ENCODE peak calls at places on chromosomes 3 and 15, in ten cellular contexts. B, W, Q, K, A, Y, I, G, E and L are unnamed samples.
A peak's percentile ranks its signal among the peaks of the same experiment; 100 is the strongest.

GRCh38 chr3:71989165-71989564 is 204.2 kb upstream of the PROK2 start:
- DNase-seq in B (no peak), W (no peak), Q (no peak), K (no peak), A (no peak), Y (no peak), I (no peak), G (peak; percentile 93), E (no peak), L (no peak)

GRCh38 chr15:23049984-23050628 is 10.7 kb upstream of the TUBGCP5 start:
- DNase-seq in B (no peak), W (no peak), Q (no peak), K (no peak), A (no peak), Y (no peak), I (no peak), G (no peak), E (no peak), L (no peak)

GRCh38 chr15:93035092-93035915 is 53.7 kb downstream of the RGMA start:
- DNase-seq in B (peak; percentile 3), W (peak; percentile 17), Q (no peak), K (no peak), A (no peak), Y (no peak), I (no peak), G (no peak), E (peak; percentile 30), L (no peak)

GRCh38 chr3:46717447-46718231 is at the start of gene PRSS50:
- DNase-seq in B (no peak), W (peak; percentile 32), Q (no peak), K (no peak), A (peak; percentile 4), Y (peak; percentile 51), I (no peak), G (peak; percentile 22), E (no peak), L (peak; percentile 54)

GRCh38 chr3:167876603-167877325 is 141.2 kb downstream of the SERPINI1 start:
- DNase-seq in B (no peak), W (no peak), Q (no peak), K (peak; percentile 30), A (peak; percentile 26), Y (no peak), I (no peak), G (peak; percentile 80), E (no peak), L (no peak)

GRCh38 chr3:30286007-30286669 is 320.3 kb upstream of the TGFBR2 start:
- DNase-seq in B (peak; percentile 58), W (peak; percentile 79), Q (no peak), K (peak; percentile 61), A (peak; percentile 86), Y (peak; percentile 74), I (peak; percentile 88), G (peak; percentile 93), E (peak; percentile 63), L (no peak)

GRCh38 chr3:33417051-33417673 is 23.0 kb downstream of the UBP1 start:
- DNase-seq in B (no peak), W (no peak), Q (no peak), K (no peak), A (no peak), Y (no peak), I (no peak), G (peak; percentile 41), E (no peak), L (peak; percentile 36)

GRCh38 chr3:118949113-118949760 is 85.4 kb downstream of the IGSF11 start:
- DNase-seq in B (no peak), W (no peak), Q (no peak), K (no peak), A (no peak), Y (no peak), I (no peak), G (no peak), E (no peak), L (no peak)

GRCh38 chr15:67186226-67186649 is 68.2 kb downstream of the AAGAB start:
- DNase-seq in B (peak; percentile 64), W (peak; percentile 87), Q (no peak), K (no peak), A (peak; percentile 83), Y (no peak), I (no peak), G (peak; percentile 50), E (no peak), L (no peak)

GRCh38 chr3:61250784-61251173 is 473 bp downstream of the FHIT start:
- DNase-seq in B (peak; percentile 42), W (peak; percentile 45), Q (peak; percentile 12), K (no peak), A (peak; percentile 33), Y (peak; percentile 46), I (no peak), G (peak; percentile 50), E (peak; percentile 50), L (no peak)

GRCh38 chr15:57580866-57581265 is 10.8 kb upstream of the MYZAP start:
- DNase-seq in B (no peak), W (no peak), Q (no peak), K (no peak), A (no peak), Y (no peak), I (no peak), G (no peak), E (no peak), L (no peak)

GRCh38 chr3:61589856-61590255 is 28.5 kb downstream of the PTPRG start:
- DNase-seq in B (no peak), W (no peak), Q (no peak), K (no peak), A (no peak), Y (no peak), I (no peak), G (peak; percentile 86), E (no peak), L (no peak)

GRCh38 chr3:191901746-191902145 is 440.8 kb downstream of the PYDC2 start:
- DNase-seq in B (no peak), W (no peak), Q (no peak), K (no peak), A (no peak), Y (no peak), I (no peak), G (no peak), E (no peak), L (no peak)

GRCh38 chr3:4897765-4898453 is 81.3 kb upstream of the BHLHE40 start:
- DNase-seq in B (peak; percentile 56), W (no peak), Q (no peak), K (no peak), A (no peak), Y (no peak), I (no peak), G (peak; percentile 48), E (no peak), L (no peak)

GRCh38 chr3:173191611-173192010 is 50.6 kb upstream of the SPATA16 start:
- DNase-seq in B (no peak), W (no peak), Q (no peak), K (no peak), A (no peak), Y (no peak), I (no peak), G (peak; percentile 14), E (no peak), L (no peak)

GRCh38 chr15:63189955-63190691 is 717 bp downstream of the RAB8B start:
- DNase-seq in B (no peak), W (no peak), Q (no peak), K (no peak), A (no peak), Y (no peak), I (no peak), G (peak; percentile 49), E (no peak), L (no peak)

GRCh38 chr15:91541286-91541685 is 312.2 kb upstream of the SLCO3A1 start:
- DNase-seq in B (no peak), W (no peak), Q (no peak), K (no peak), A (no peak), Y (no peak), I (no peak), G (peak; percentile 31), E (no peak), L (no peak)

GRCh38 chr3:60046212-60046611 is 996.4 kb upstream of the CFAP20DC start:
- DNase-seq in B (no peak), W (no peak), Q (peak; percentile 3), K (no peak), A (no peak), Y (no peak), I (no peak), G (no peak), E (no peak), L (no peak)

GRCh38 chr3:148992027-148992634 is 791 bp downstream of the GYG1 start:
- DNase-seq in B (peak; percentile 67), W (peak; percentile 74), Q (no peak), K (no peak), A (peak; percentile 51), Y (peak; percentile 75), I (no peak), G (peak; percentile 78), E (peak; percentile 46), L (peak; percentile 12)

GRCh38 chr3:177037241-177037640 is 160.0 kb downstream of the TBL1XR1 start:
- DNase-seq in B (no peak), W (no peak), Q (no peak), K (no peak), A (no peak), Y (no peak), I (no peak), G (peak; percentile 36), E (no peak), L (no peak)

GRCh38 chr3:64796597-64796996 is 108.8 kb upstream of the ADAMTS9 start:
- DNase-seq in B (no peak), W (no peak), Q (no peak), K (no peak), A (no peak), Y (no peak), I (no peak), G (no peak), E (no peak), L (no peak)

GRCh38 chr15:57297163-57297593 is 79.1 kb upstream of the CGNL1 start:
- DNase-seq in B (no peak), W (no peak), Q (no peak), K (no peak), A (no peak), Y (no peak), I (no peak), G (no peak), E (no peak), L (no peak)

GRCh38 chr15:58742424-58743160 is 6.9 kb downstream of the ADAM10 start:
- DNase-seq in B (no peak), W (no peak), Q (no peak), K (peak; percentile 72), A (no peak), Y (no peak), I (no peak), G (no peak), E (no peak), L (no peak)

GRCh38 chr3:159458010-159458409 is 530.6 kb upstream of the IL12A start:
- DNase-seq in B (no peak), W (no peak), Q (no peak), K (peak; percentile 69), A (no peak), Y (no peak), I (peak; percentile 5), G (peak; percentile 91), E (no peak), L (no peak)

GRCh38 chr3:71732637-71733036 is 7.4 kb upstream of the EIF4E3 start:
- DNase-seq in B (no peak), W (no peak), Q (no peak), K (no peak), A (no peak), Y (no peak), I (no peak), G (no peak), E (no peak), L (no peak)

GRCh38 chr15:64197425-64197824 is 34.6 kb upstream of the PPIB start:
- DNase-seq in B (no peak), W (no peak), Q (no peak), K (no peak), A (no peak), Y (no peak), I (no peak), G (peak; percentile 79), E (no peak), L (no peak)

GRCh38 chr3:99920530-99921376 is 103.1 kb downstream of the CMSS1 start:
- DNase-seq in B (peak; percentile 69), W (peak; percentile 82), Q (no peak), K (no peak), A (peak; percentile 90), Y (no peak), I (no peak), G (peak; percentile 60), E (peak; percentile 58), L (no peak)

GRCh38 chr15:43106486-43106829 is 620 bp upstream of the UBR1 start:
- DNase-seq in B (no peak), W (no peak), Q (no peak), K (no peak), A (no peak), Y (no peak), I (no peak), G (no peak), E (no peak), L (no peak)